ENCODE peak calls at places on chromosome 5, in four cellular contexts. M, Q, X and U are unnamed samples.

GRCh38 chr5:129361441-129362025 is 98.6 kb upstream of the ADAMTS19 start:
- DNase-seq in X (peak; percentile 45), Q (no peak), M (peak; percentile 3), U (peak; percentile 47)

GRCh38 chr5:179410291-179411160 is 65.3 kb upstream of the ADAMTS2 start:
- DNase-seq in X (no peak), Q (no peak), M (no peak), U (no peak)

GRCh38 chr5:135135530-135136201 is 101.6 kb upstream of the PITX1 start:
- DNase-seq in Q (no peak), M (no peak), X (peak; percentile 87), U (peak; percentile 94)

GRCh38 chr5:96327728-96328127 is 105.3 kb downstream of the PCSK1 start:
- DNase-seq in M (no peak), Q (no peak), X (no peak), U (no peak)

GRCh38 chr5:150085950-150086715 is at the start of gene CSF1R:
- DNase-seq in X (no peak), M (no peak), Q (no peak), U (no peak)

GRCh38 chr5:129094087-129094923 is at the start of gene ISOC1:
- DNase-seq in M (peak; percentile 93), X (peak; percentile 87), Q (peak; percentile 98), U (peak; percentile 83)

GRCh38 chr5:1944408-1944807 is 61.7 kb upstream of the IRX4 start:
- DNase-seq in X (no peak), M (no peak), Q (no peak), U (no peak)

GRCh38 chr5:80318212-80318611 is 1.6 kb upstream of the SPZ1 start:
- DNase-seq in X (peak; percentile 30), Q (no peak), M (no peak), U (peak; percentile 78)

GRCh38 chr5:179237770-179238627 is 107.3 kb downstream of the ADAMTS2 start:
- DNase-seq in X (no peak), M (no peak), Q (peak; percentile 55), U (no peak)

GRCh38 chr5:87924451-87924850 is 344.2 kb downstream of the TMEM161B start:
- DNase-seq in Q (no peak), M (no peak), X (no peak), U (no peak)

GRCh38 chr5:138448481-138449398 is 9.9 kb downstream of the REEP2 start:
- DNase-seq in M (no peak), Q (no peak), X (peak; percentile 39), U (peak; percentile 48)

GRCh38 chr5:158770506-158770905 is 329.2 kb downstream of the EBF1 start:
- DNase-seq in X (no peak), M (peak; percentile 8), Q (no peak), U (peak; percentile 75)

GRCh38 chr5:110768138-110768845 is 29.5 kb downstream of the SLC25A46 start:
- DNase-seq in Q (no peak), X (peak; percentile 81), M (no peak), U (peak; percentile 80)

GRCh38 chr5:9544502-9545300 is 1.2 kb downstream of the SEMA5A start:
- DNase-seq in Q (peak; percentile 86), X (peak; percentile 85), M (peak; percentile 74), U (peak; percentile 78)

GRCh38 chr5:79931866-79932265 is 59.2 kb downstream of the MTX3 start:
- DNase-seq in M (no peak), X (no peak), Q (no peak), U (no peak)

GRCh38 chr5:158456756-158457155 is 597.8 kb upstream of the CLINT1 start:
- DNase-seq in X (peak; percentile 97), Q (no peak), M (no peak), U (peak; percentile 98)

GRCh38 chr5:148843510-148844318 is 17.3 kb downstream of the ADRB2 start:
- DNase-seq in X (no peak), Q (no peak), M (no peak), U (no peak)

GRCh38 chr5:168286386-168286785 is 5.1 kb upstream of the WWC1 start:
- DNase-seq in Q (no peak), X (no peak), M (peak; percentile 41), U (no peak)

GRCh38 chr5:147742151-147742550 is 40.4 kb downstream of the JAKMIP2 start:
- DNase-seq in M (no peak), X (no peak), Q (no peak), U (no peak)

GRCh38 chr5:141868541-141868940 is 9.7 kb downstream of the PCDH1 start:
- DNase-seq in M (no peak), Q (peak; percentile 46), X (no peak), U (no peak)

GRCh38 chr5:58357121-58357520 is 102.8 kb downstream of the PLK2 start:
- DNase-seq in X (no peak), Q (no peak), M (no peak), U (no peak)

GRCh38 chr5:56094579-56095361 is 100.0 kb upstream of the IL6ST start:
- DNase-seq in X (no peak), Q (no peak), M (no peak), U (no peak)

GRCh38 chr5:45507174-45507573 is 189.0 kb downstream of the HCN1 start:
- DNase-seq in X (no peak), M (no peak), Q (no peak), U (no peak)

GRCh38 chr5:98602534-98603112 is 170.8 kb upstream of the RGMB start:
- DNase-seq in X (no peak), M (no peak), Q (no peak), U (no peak)

GRCh38 chr5:157265714-157266285 is at the start of gene CYFIP2:
- DNase-seq in X (peak; percentile 7), Q (peak; percentile 96), M (peak; percentile 91), U (no peak)

GRCh38 chr5:82336566-82337351 is 58.6 kb upstream of the RPS23 start:
- DNase-seq in Q (no peak), M (no peak), X (no peak), U (no peak)

GRCh38 chr5:138951986-138952735 is 77.0 kb upstream of the LRRTM2 start:
- DNase-seq in X (no peak), M (no peak), Q (no peak), U (no peak)

GRCh38 chr5:175649967-175650366 is 7.9 kb upstream of the HRH2 start:
- DNase-seq in M (no peak), Q (no peak), X (no peak), U (no peak)

DNA sequence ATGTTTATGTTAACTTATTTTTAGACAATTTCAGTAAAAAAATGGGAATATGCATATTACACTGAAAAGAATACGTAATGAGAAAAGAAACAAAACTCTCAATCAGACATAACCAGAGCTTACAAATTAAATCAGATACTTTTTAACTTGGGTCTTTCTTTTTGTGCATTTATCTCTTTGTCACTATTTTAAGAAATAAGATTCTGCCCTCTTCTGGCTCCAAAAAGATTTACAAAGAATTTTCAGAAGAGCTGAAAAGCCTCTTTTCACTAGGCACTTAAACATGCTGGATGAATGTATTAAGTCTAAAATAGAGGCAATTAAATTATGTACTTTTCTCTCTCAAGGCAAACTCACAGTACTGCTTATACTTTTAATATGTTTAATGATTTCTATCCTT is 55.5 kb downstream of the CEP120 start:
- DNase-seq in Q (no peak), M (no peak), X (peak; percentile 59), U (peak; percentile 30)
- TF ChIP-seq CTCF in Q (peak; percentile 7), M (no peak), X (no peak), U (peak; percentile 34)

GRCh38 chr5:127572930-127573329 is 55.5 kb downstream of the PRRC1 start:
- DNase-seq in M (no peak), Q (no peak), X (no peak), U (peak; percentile 24)
- TF ChIP-seq CTCF in M (no peak), Q (no peak), X (no peak), U (peak; percentile 12)

GRCh38 chr5:74392698-74393431 is 247.7 kb downstream of the ENC1 start:
- DNase-seq in Q (no peak), M (no peak), X (peak; percentile 38), U (peak; percentile 25)

GRCh38 chr5:74396913-74397606 is 243.5 kb downstream of the ENC1 start:
- DNase-seq in X (no peak), Q (no peak), M (no peak), U (peak; percentile 17)

GRCh38 chr5:74393943-74394342 is 246.6 kb downstream of the ENC1 start:
- DNase-seq in X (no peak), M (no peak), Q (no peak), U (no peak)

GRCh38 chr5:74394543-74394923 is 246.0 kb downstream of the ENC1 start:
- DNase-seq in X (no peak), Q (no peak), M (no peak), U (no peak)

DNA sequence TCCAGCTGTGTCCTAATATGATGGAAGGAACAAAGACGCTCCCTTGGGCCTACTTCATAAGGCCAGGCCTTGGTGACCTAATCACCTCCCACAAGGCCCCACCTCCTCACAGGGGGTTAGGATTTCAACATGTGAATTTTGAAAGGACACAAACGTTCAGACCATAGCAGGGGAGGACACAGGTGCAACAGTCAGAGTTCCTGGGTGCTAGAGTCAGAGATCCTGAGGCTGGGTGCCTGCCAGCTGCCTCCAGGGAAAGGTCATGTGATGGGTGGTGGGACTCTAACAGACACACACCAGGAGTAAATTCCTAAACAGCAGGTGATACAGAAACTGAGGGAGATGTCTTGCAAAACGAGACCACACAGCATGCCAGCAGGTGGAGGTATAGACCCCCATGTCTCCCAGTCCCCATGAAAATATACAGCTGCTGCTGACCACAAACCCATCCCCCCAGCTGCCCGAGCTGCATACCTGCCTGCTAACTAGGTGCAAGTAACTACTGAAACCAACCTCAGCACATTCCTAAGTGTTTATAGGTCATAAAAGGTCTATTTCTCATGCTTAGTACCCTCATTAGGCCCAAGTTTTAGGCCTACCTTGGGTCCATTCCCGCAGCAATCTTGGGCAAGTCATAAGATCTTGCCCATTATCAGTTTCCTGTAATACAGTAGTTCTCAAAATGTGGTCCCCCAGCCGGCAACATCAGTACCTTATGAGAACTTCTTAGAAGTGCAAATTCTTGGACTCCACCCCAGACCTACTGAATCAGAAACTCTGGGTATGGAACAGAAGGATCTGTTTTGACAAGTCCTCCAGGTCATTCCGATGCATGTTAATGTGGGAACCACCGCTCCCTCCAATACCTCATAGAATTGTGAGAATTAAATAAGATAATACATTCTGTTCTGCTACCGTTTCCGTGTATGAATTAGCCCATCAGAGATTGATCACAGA is 245.3 kb downstream of the ENC1 start:
- DNase-seq in M (peak; percentile 20), X (no peak), Q (no peak), U (no peak)
- TF ChIP-seq CTCF in M (peak; percentile 9), X (no peak), Q (no peak), U (no peak)

DNA sequence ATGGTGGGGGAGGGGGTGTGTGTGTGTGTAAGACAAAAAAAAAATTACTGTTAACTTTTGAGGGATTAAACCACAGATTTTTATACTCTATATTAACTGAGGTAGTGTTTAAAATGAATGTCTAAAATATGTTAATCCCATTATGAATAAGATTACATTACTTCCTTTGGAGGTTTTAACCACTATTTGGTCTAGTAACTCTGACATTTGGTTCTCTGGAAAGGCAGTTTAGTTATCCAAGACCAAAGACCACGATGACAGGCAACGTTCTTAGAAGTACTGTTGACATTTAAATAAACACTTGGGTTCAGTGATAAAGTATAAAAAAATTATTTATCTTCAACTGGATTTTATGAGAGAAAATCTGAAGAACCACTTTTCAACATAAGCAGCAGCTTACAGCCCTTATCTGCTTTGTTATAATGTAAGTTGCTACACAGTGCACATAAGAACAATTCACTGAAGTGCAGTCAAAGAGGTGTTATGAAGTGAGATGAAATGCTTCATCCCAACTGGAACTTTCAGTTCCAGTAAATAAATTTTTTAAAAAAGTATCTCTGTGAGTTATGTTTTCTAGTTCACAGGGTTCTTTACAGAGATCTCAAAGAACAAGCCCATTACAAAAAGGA is 94.5 kb downstream of the OSMR start:
- DNase-seq in Q (no peak), M (no peak), X (no peak), U (no peak)
- TF ChIP-seq CTCF in Q (no peak), M (no peak), X (no peak), U (no peak)

GRCh38 chr5:67989457-67989856 is 226.1 kb upstream of the PIK3R1 start:
- DNase-seq in Q (no peak), X (peak; percentile 75), M (no peak), U (peak; percentile 75)
- TF ChIP-seq CTCF in Q (no peak), X (no peak), M (no peak), U (no peak)